ENCODE peak calls at places on chromosomes 13 and 19, in seven cellular contexts. K is PC-3; H is lower lobe of right lung; B is CD8-positive, alpha-beta memory T cell; M is psoas muscle; N is neuronal stem cell; P is heart right ventricle. D is an unnamed sample.

GRCh38 chr13:58712191-58712590 is 1080.6 kb downstream of the PCDH17 start:
- DNase-seq in K (no peak), H (no peak), B (no peak), M (no peak), N (peak), P (no peak), D (no peak)

GRCh38 chr13:77565635-77566034 is 30.1 kb downstream of the SCEL start:
- DNase-seq in K (peak), H (no peak), B (no peak), M (no peak), N (peak), P (no peak), D (peak)

GRCh38 chr13:78409172-78409571 is 194.2 kb downstream of the POU4F1 start:
- DNase-seq in K (no peak), H (no peak), B (no peak), M (no peak), N (no peak), P (no peak), D (no peak)

GRCh38 chr13:54563286-54563685 is 1534.7 kb downstream of the OLFM4 start:
- DNase-seq in K (peak), H (no peak), B (no peak), M (no peak), N (no peak), P (no peak), D (no peak)

GRCh38 chr19:3536429-3537100 is 2.4 kb upstream of the TEKTIP1 start:
- DNase-seq in K (no peak), H (no peak), B (no peak), M (peak), N (no peak), P (peak), D (no peak)

GRCh38 chr19:6718741-6719539 is 1.5 kb downstream of the C3 start:
- DNase-seq in K (peak), H (peak), B (peak), M (peak), N (no peak), P (no peak), D (peak)

GRCh38 chr13:18951412-18951811 is 230.2 kb downstream of the TUBA3C start:
- DNase-seq in K (no peak), H (no peak), B (no peak), M (no peak), N (no peak), P (no peak), D (no peak)

GRCh38 chr13:72500851-72501250 is 226.6 kb downstream of the MZT1 start:
- DNase-seq in K (no peak), H (no peak), B (no peak), M (no peak), N (no peak), P (no peak), D (no peak)

GRCh38 chr13:75458696-75459422 is 23.1 kb downstream of the TBC1D4 start:
- DNase-seq in K (no peak), H (peak), B (no peak), M (peak), N (no peak), P (peak), D (no peak)

GRCh38 chr13:106558527-106558926 is 9.4 kb downstream of the ARGLU1 start:
- DNase-seq in K (no peak), H (no peak), B (no peak), M (no peak), N (no peak), P (no peak), D (no peak)

GRCh38 chr13:82147526-82147925 is 1734.7 kb downstream of the SLITRK1 start:
- DNase-seq in K (no peak), H (no peak), B (no peak), M (no peak), N (no peak), P (no peak), D (no peak)

GRCh38 chr19:55156202-55157063 is 1.1 kb downstream of the TNNI3 start:
- DNase-seq in K (peak), H (no peak), B (peak), M (peak), N (peak), P (peak), D (no peak)

GRCh38 chr13:79986890-79987289 is 354.0 kb downstream of the SPRY2 start:
- DNase-seq in K (peak), H (no peak), B (no peak), M (no peak), N (no peak), P (no peak), D (no peak)

GRCh38 chr13:23598371-23598770 is 28.2 kb downstream of the TNFRSF19 start:
- DNase-seq in K (peak), H (no peak), B (no peak), M (no peak), N (no peak), P (no peak), D (no peak)

GRCh38 chr13:111951982-111952565 is 114.9 kb upstream of the SOX1 start:
- DNase-seq in K (no peak), H (no peak), B (no peak), M (no peak), N (no peak), P (no peak), D (peak)

GRCh38 chr19:41373993-41374392 is 2.3 kb upstream of the TMEM91 start:
- DNase-seq in K (no peak), H (peak), B (no peak), M (peak), N (no peak), P (peak), D (peak)

GRCh38 chr19:49249933-49250332 is 75.1 kb downstream of the SLC6A16 start:
- DNase-seq in K (no peak), H (no peak), B (no peak), M (no peak), N (no peak), P (no peak), D (no peak)

GRCh38 chr19:1315470-1316166 is 29.9 kb downstream of the EFNA2 start:
- DNase-seq in K (peak), H (peak), B (no peak), M (peak), N (no peak), P (peak), D (no peak)

GRCh38 chr19:32890326-32890725 is 20.8 kb upstream of the SLC7A9 start:
- DNase-seq in K (no peak), H (no peak), B (no peak), M (no peak), N (no peak), P (no peak), D (no peak)

GRCh38 chr13:45016792-45017425 is 27.6 kb downstream of the GPALPP1 start:
- DNase-seq in K (no peak), H (no peak), B (no peak), M (no peak), N (no peak), P (no peak), D (no peak)

GRCh38 chr19:16457195-16457953 is 14.4 kb downstream of the EPS15L1 start:
- DNase-seq in K (peak), H (peak), B (no peak), M (peak), N (no peak), P (peak), D (peak)

GRCh38 chr13:75365724-75366173 is 116.2 kb downstream of the TBC1D4 start:
- DNase-seq in K (peak), H (no peak), B (no peak), M (no peak), N (no peak), P (no peak), D (no peak)

GRCh38 chr19:13023666-13024065 is 28.4 kb downstream of the NFIX start:
- DNase-seq in K (peak), H (no peak), B (no peak), M (no peak), N (no peak), P (no peak), D (peak)

GRCh38 chr13:40129467-40129866 is 474.0 kb downstream of the COG6 start:
- DNase-seq in K (no peak), H (no peak), B (no peak), M (no peak), N (no peak), P (no peak), D (no peak)

DNA sequence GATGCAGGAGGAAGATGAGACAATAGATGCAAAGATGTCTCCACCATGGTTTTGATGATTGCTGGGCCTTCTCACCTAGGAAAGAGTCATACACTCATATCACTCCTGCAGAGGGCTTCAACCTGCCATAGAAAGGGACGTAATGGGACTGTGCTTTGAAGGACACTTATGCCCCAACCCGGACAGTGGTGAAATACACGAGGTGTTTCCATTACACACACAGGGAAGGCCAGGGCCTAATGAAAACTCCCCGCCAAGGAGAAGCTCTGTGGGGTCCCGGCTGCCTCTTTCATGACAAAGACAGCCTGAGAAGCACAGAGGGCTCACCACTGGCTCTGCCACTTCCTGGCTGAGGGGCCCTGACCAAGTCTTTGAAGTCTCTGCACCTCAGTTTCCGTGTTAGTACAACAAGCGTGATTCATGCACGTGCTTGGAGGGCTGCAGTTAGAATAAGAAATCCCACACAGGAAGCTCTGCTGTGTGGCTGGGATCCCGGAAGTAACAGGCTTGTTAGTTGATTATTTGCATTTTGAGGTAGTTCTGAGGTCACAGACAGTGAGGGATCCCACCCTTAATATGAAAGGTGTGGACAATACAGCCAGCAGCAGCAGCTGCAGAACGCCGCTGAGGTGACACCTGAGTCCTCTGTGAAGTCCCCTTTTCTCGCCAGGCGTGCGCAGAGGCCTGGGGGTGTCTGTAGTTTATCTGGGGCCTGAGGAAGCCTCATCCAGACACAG is 61.8 kb upstream of the ATP12A start:
- DNase-seq in K (no peak), H (no peak), B (peak), M (no peak), N (no peak), P (no peak), D (no peak)
- H3K27ac ChIP-seq in K (no peak), H (no peak), B (peak), M (no peak), N (no peak), P (no peak), D (no peak)

GRCh38 chr13:113836917-113837553 is 26.8 kb downstream of the GAS6 start:
- DNase-seq in K (peak), H (peak), B (no peak), M (peak), N (no peak), P (peak), D (peak)
- H3K27ac ChIP-seq in K (peak), H (peak), B (no peak), M (peak), N (peak), P (peak), D (peak)

DNA sequence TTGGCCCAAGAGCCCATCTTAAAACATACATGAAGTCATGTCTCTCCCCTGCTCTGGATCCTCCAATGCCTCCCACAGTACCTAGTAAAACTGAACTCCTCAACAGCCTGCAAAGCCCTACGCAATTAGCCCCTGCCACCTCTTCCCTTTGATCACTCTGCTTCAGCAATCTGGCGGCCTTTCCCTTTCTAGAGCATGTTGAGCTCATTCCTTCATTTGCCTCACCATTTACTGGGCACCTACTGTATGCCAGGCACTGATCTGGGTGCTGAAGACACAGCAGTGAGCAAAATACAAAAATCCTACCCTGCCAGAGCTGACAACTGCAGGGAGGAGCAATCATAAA is 2.9 kb downstream of the KEAP1 start:
- DNase-seq in K (no peak), H (no peak), B (no peak), M (no peak), N (no peak), P (no peak), D (no peak)
- H3K27ac ChIP-seq in K (no peak), H (no peak), B (no peak), M (no peak), N (no peak), P (no peak), D (no peak)

DNA sequence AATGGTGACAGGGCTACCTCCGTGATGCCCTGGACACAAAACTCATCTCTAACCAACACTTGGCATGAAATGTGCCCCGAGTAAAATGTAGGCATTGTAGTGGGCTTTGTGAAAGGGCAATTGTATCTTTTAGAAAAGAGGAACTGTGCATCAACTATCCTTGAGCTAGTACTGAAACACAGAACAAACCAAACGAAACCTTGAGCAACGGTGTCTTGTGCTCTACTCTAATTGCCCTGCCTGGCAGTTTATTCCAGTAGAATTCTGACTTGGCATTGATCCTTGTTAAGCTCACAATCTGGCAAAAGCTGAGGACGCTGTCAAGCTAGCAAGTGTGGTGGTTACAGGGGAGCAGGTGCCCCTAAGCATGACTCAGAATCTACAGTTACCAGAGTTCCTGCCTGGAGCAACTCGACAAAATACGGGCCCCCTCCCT is 707.1 kb upstream of the SPRY2 start:
- DNase-seq in K (no peak), H (no peak), B (no peak), M (no peak), N (no peak), P (no peak), D (peak)
- H3K27ac ChIP-seq in K (no peak), H (no peak), B (no peak), M (no peak), N (no peak), P (no peak), D (peak)

GRCh38 chr19:38337360-38337653 is 1.7 kb downstream of the CATSPERG start:
- DNase-seq in K (no peak), H (no peak), B (no peak), M (no peak), N (no peak), P (no peak), D (no peak)

GRCh38 chr19:38335949-38336637 is 463 bp downstream of the CATSPERG start:
- DNase-seq in K (peak), H (peak), B (peak), M (peak), N (peak), P (peak), D (peak)

GRCh38 chr19:38331728-38332127 is 3.9 kb upstream of the CATSPERG start:
- DNase-seq in K (no peak), H (no peak), B (no peak), M (no peak), N (no peak), P (no peak), D (no peak)

GRCh38 chr19:38340927-38341326 is 5.3 kb downstream of the CATSPERG start:
- DNase-seq in K (no peak), H (no peak), B (no peak), M (no peak), N (no peak), P (no peak), D (no peak)

GRCh38 chr19:38336638-38337359 is 1.2 kb downstream of the CATSPERG start:
- DNase-seq in K (peak), H (peak), B (peak), M (peak), N (peak), P (peak), D (peak)
- H3K27ac ChIP-seq in K (peak), H (peak), B (peak), M (peak), N (peak), P (peak), D (no peak)

GRCh38 chr19:34667349-34668076 is 9.4 kb downstream of the SCGB2B2 start:
- DNase-seq in K (peak), H (peak), B (no peak), M (no peak), N (no peak), P (no peak), D (no peak)
- H3K27ac ChIP-seq in K (no peak), H (peak), B (no peak), M (peak), N (no peak), P (peak), D (peak)

DNA sequence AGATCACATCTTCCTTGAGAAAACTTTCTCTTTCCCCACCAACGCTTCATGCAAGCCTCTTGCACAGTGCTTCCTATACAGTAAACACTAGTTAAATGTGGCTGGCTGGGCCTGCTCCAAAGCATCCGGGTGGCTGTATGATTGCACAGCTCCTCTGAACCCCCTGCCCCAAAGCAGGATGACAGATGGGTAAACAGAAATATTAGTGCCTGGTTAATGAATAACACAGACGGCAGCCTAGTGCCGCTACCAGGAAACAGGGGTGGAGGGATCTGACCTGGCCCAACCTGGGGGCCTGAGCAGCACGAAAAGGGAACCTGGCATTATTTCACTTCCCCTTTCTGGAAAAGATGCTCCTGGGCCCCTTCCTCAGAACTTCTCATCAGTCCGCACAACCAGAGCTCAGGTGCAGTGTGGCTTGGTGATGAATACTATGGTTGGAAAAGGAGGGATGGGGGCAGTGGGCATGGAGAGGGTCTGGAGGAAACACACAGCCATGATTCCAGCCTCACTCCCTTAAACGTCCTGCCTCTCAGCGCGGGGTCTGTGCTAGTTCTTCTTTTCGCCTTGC is 10.8 kb downstream of the FFAR2 start:
- DNase-seq in K (no peak), H (peak), B (no peak), M (peak), N (no peak), P (no peak), D (no peak)
- H3K27ac ChIP-seq in K (no peak), H (peak), B (no peak), M (no peak), N (no peak), P (peak), D (no peak)

D was measured in SJCRH30.